ENCODE peak calls at places on chromosomes 4 and X, in six cellular contexts. One of them, this sample, is unnamed.

GRCh38 chr4:156242390-156242789 is 288.7 kb upstream of the CTSO start:
- DNase-seq in fibroblast of mammary gland: no peak
- DNase-seq in Calu3: no peak
- DNase-seq in osteoblast: no peak
- DNase-seq in mesothelial cell of epicardium: no peak
- DNase-seq in epithelial cell of esophagus: no peak
- DNase-seq in this sample: no peak

GRCh38 chr4:65007841-65008439 is 598.7 kb upstream of the TECRL start:
- DNase-seq in mesothelial cell of epicardium: no peak
- DNase-seq in epithelial cell of esophagus: peak
- DNase-seq in fibroblast of mammary gland: peak
- DNase-seq in osteoblast: peak
- DNase-seq in Calu3: peak
- DNase-seq in this sample: peak

GRCh38 chrX:3713937-3714434 is 537 bp upstream of the PRKX start:
- DNase-seq in osteoblast: no peak
- DNase-seq in fibroblast of mammary gland: no peak
- DNase-seq in Calu3: no peak
- DNase-seq in epithelial cell of esophagus: peak
- DNase-seq in mesothelial cell of epicardium: no peak
- DNase-seq in this sample: peak

GRCh38 chr4:175308236-175308635 is 390.1 kb downstream of the ADAM29 start:
- DNase-seq in Calu3: no peak
- DNase-seq in mesothelial cell of epicardium: no peak
- DNase-seq in fibroblast of mammary gland: peak
- DNase-seq in epithelial cell of esophagus: no peak
- DNase-seq in osteoblast: peak
- DNase-seq in this sample: no peak

GRCh38 chrX:45323387-45323786 is 122.7 kb upstream of the DIPK2B start:
- DNase-seq in osteoblast: no peak
- DNase-seq in Calu3: no peak
- DNase-seq in fibroblast of mammary gland: no peak
- DNase-seq in mesothelial cell of epicardium: no peak
- DNase-seq in epithelial cell of esophagus: peak
- DNase-seq in this sample: no peak

GRCh38 chrX:138191998-138192397 is 519.5 kb downstream of the FGF13 start:
- DNase-seq in fibroblast of mammary gland: peak
- DNase-seq in epithelial cell of esophagus: peak
- DNase-seq in osteoblast: no peak
- DNase-seq in Calu3: peak
- DNase-seq in mesothelial cell of epicardium: no peak
- DNase-seq in this sample: no peak

GRCh38 chr4:61693520-61693919 is 493.4 kb downstream of the ADGRL3 start:
- DNase-seq in fibroblast of mammary gland: no peak
- DNase-seq in mesothelial cell of epicardium: no peak
- DNase-seq in Calu3: no peak
- DNase-seq in epithelial cell of esophagus: no peak
- DNase-seq in osteoblast: no peak
- DNase-seq in this sample: no peak

GRCh38 chr4:181008164-181008563 is 1235.0 kb upstream of the TENM3 start:
- DNase-seq in Calu3: peak
- DNase-seq in fibroblast of mammary gland: peak
- DNase-seq in osteoblast: no peak
- DNase-seq in epithelial cell of esophagus: no peak
- DNase-seq in mesothelial cell of epicardium: no peak
- DNase-seq in this sample: no peak

GRCh38 chrX:111779582-111779981 is 96.4 kb upstream of the TRPC5OS start:
- DNase-seq in mesothelial cell of epicardium: no peak
- DNase-seq in epithelial cell of esophagus: peak
- DNase-seq in fibroblast of mammary gland: peak
- DNase-seq in osteoblast: no peak
- DNase-seq in Calu3: no peak
- DNase-seq in this sample: no peak

GRCh38 chr4:16067515-16067914 is 16.3 kb downstream of the PROM1 start:
- DNase-seq in fibroblast of mammary gland: peak
- DNase-seq in mesothelial cell of epicardium: no peak
- DNase-seq in osteoblast: no peak
- DNase-seq in epithelial cell of esophagus: no peak
- DNase-seq in Calu3: peak
- DNase-seq in this sample: no peak

GRCh38 chrX:94612140-94612539 is 938.1 kb downstream of the FAM133A start:
- DNase-seq in Calu3: no peak
- DNase-seq in epithelial cell of esophagus: no peak
- DNase-seq in mesothelial cell of epicardium: no peak
- DNase-seq in fibroblast of mammary gland: no peak
- DNase-seq in osteoblast: no peak
- DNase-seq in this sample: no peak

GRCh38 chr4:126661194-126661593 is 971.6 kb upstream of the INTU start:
- DNase-seq in osteoblast: no peak
- DNase-seq in mesothelial cell of epicardium: no peak
- DNase-seq in epithelial cell of esophagus: no peak
- DNase-seq in Calu3: no peak
- DNase-seq in fibroblast of mammary gland: no peak
- DNase-seq in this sample: no peak

GRCh38 chr4:112290341-112290740 is 4.6 kb upstream of the TIFA start:
- DNase-seq in fibroblast of mammary gland: no peak
- DNase-seq in osteoblast: no peak
- DNase-seq in Calu3: no peak
- DNase-seq in epithelial cell of esophagus: no peak
- DNase-seq in mesothelial cell of epicardium: no peak
- DNase-seq in this sample: peak

GRCh38 chr4:77818077-77818666 is 996 bp downstream of the CNOT6L start:
- DNase-seq in epithelial cell of esophagus: peak
- DNase-seq in osteoblast: peak
- DNase-seq in mesothelial cell of epicardium: peak
- DNase-seq in Calu3: peak
- DNase-seq in fibroblast of mammary gland: peak
- DNase-seq in this sample: peak

GRCh38 chrX:104172788-104173187 is 6.5 kb downstream of the FAM199X start:
- DNase-seq in Calu3: no peak
- DNase-seq in mesothelial cell of epicardium: no peak
- DNase-seq in osteoblast: no peak
- DNase-seq in epithelial cell of esophagus: no peak
- DNase-seq in fibroblast of mammary gland: no peak
- DNase-seq in this sample: no peak

DNA sequence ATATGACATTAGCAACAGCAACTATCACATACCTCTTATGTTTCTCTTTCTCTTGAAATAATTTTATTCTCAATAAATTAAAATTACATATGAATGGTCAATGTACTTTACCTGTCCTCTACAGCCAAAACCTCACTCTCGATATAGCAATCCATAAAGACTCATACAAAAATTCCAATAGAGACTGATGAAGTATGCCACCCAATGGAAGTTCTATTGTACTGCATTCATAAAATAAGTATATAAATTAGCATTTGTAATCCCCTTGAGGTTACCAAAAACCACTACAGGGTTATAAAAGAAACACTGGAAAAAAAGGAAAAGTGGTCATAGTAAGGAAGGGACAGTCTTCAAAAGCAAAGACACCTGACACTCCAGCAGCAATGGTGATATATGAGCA is 32.8 kb downstream of the CLDN2 start:
- DNase-seq in mesothelial cell of epicardium: no peak
- DNase-seq in epithelial cell of esophagus: peak
- DNase-seq in Calu3: no peak
- DNase-seq in fibroblast of mammary gland: peak
- DNase-seq in osteoblast: peak
- DNase-seq in this sample: no peak
- TF ChIP-seq CTCF in mesothelial cell of epicardium: peak
- TF ChIP-seq CTCF in epithelial cell of esophagus: peak
- TF ChIP-seq CTCF in Calu3: peak
- TF ChIP-seq CTCF in fibroblast of mammary gland: peak
- TF ChIP-seq CTCF in osteoblast: peak
- TF ChIP-seq CTCF in this sample: no peak

GRCh38 chrX:115895678-115896329 is 274.7 kb upstream of the AGTR2 start:
- DNase-seq in fibroblast of mammary gland: no peak
- DNase-seq in Calu3: no peak
- DNase-seq in osteoblast: peak
- DNase-seq in epithelial cell of esophagus: no peak
- DNase-seq in mesothelial cell of epicardium: no peak
- DNase-seq in this sample: peak

GRCh38 chrX:115896362-115896761 is 274.2 kb upstream of the AGTR2 start:
- DNase-seq in osteoblast: no peak
- DNase-seq in fibroblast of mammary gland: no peak
- DNase-seq in Calu3: no peak
- DNase-seq in mesothelial cell of epicardium: no peak
- DNase-seq in epithelial cell of esophagus: no peak
- DNase-seq in this sample: no peak

GRCh38 chrX:115897956-115898355 is 272.6 kb upstream of the AGTR2 start:
- DNase-seq in Calu3: no peak
- DNase-seq in epithelial cell of esophagus: no peak
- DNase-seq in mesothelial cell of epicardium: no peak
- DNase-seq in osteoblast: no peak
- DNase-seq in fibroblast of mammary gland: no peak
- DNase-seq in this sample: no peak

GRCh38 chrX:115900425-115900824 is 270.1 kb upstream of the AGTR2 start:
- DNase-seq in osteoblast: peak
- DNase-seq in fibroblast of mammary gland: no peak
- DNase-seq in epithelial cell of esophagus: no peak
- DNase-seq in Calu3: no peak
- DNase-seq in mesothelial cell of epicardium: no peak
- DNase-seq in this sample: peak

GRCh38 chrX:115898382-115899001 is 272.1 kb upstream of the AGTR2 start:
- DNase-seq in Calu3: no peak
- DNase-seq in epithelial cell of esophagus: no peak
- DNase-seq in osteoblast: peak
- DNase-seq in fibroblast of mammary gland: peak
- DNase-seq in mesothelial cell of epicardium: no peak
- DNase-seq in this sample: peak
- TF ChIP-seq CTCF in Calu3: no peak
- TF ChIP-seq CTCF in epithelial cell of esophagus: no peak
- TF ChIP-seq CTCF in osteoblast: peak
- TF ChIP-seq CTCF in fibroblast of mammary gland: peak
- TF ChIP-seq CTCF in mesothelial cell of epicardium: no peak
- TF ChIP-seq CTCF in this sample: no peak

GRCh38 chr4:76680934-76681333 is 217.0 kb downstream of the SOWAHB start:
- DNase-seq in epithelial cell of esophagus: no peak
- DNase-seq in fibroblast of mammary gland: no peak
- DNase-seq in mesothelial cell of epicardium: no peak
- DNase-seq in Calu3: no peak
- DNase-seq in osteoblast: no peak
- DNase-seq in this sample: no peak
- TF ChIP-seq CTCF in epithelial cell of esophagus: no peak
- TF ChIP-seq CTCF in fibroblast of mammary gland: no peak
- TF ChIP-seq CTCF in mesothelial cell of epicardium: no peak
- TF ChIP-seq CTCF in Calu3: no peak
- TF ChIP-seq CTCF in osteoblast: no peak
- TF ChIP-seq CTCF in this sample: no peak

GRCh38 chr4:119739796-119740195 is 111.2 kb upstream of the PDE5A start:
- DNase-seq in epithelial cell of esophagus: no peak
- DNase-seq in fibroblast of mammary gland: no peak
- DNase-seq in mesothelial cell of epicardium: no peak
- DNase-seq in osteoblast: no peak
- DNase-seq in Calu3: no peak
- DNase-seq in this sample: no peak

GRCh38 chr4:119733431-119733830 is 104.8 kb upstream of the PDE5A start:
- DNase-seq in Calu3: no peak
- DNase-seq in epithelial cell of esophagus: no peak
- DNase-seq in mesothelial cell of epicardium: no peak
- DNase-seq in fibroblast of mammary gland: no peak
- DNase-seq in osteoblast: no peak
- DNase-seq in this sample: no peak

GRCh38 chr4:119738901-119739300 is 110.3 kb upstream of the PDE5A start:
- DNase-seq in mesothelial cell of epicardium: no peak
- DNase-seq in Calu3: no peak
- DNase-seq in epithelial cell of esophagus: no peak
- DNase-seq in fibroblast of mammary gland: no peak
- DNase-seq in osteoblast: no peak
- DNase-seq in this sample: no peak

GRCh38 chr4:119735136-119735770 is 106.6 kb upstream of the PDE5A start:
- DNase-seq in Calu3: no peak
- DNase-seq in fibroblast of mammary gland: peak
- DNase-seq in mesothelial cell of epicardium: no peak
- DNase-seq in osteoblast: peak
- DNase-seq in epithelial cell of esophagus: peak
- DNase-seq in this sample: no peak

GRCh38 chr4:119736559-119736958 is 108.0 kb upstream of the PDE5A start:
- DNase-seq in mesothelial cell of epicardium: no peak
- DNase-seq in osteoblast: no peak
- DNase-seq in fibroblast of mammary gland: no peak
- DNase-seq in epithelial cell of esophagus: no peak
- DNase-seq in Calu3: no peak
- DNase-seq in this sample: no peak
- TF ChIP-seq CTCF in mesothelial cell of epicardium: no peak
- TF ChIP-seq CTCF in osteoblast: no peak
- TF ChIP-seq CTCF in fibroblast of mammary gland: no peak
- TF ChIP-seq CTCF in epithelial cell of esophagus: no peak
- TF ChIP-seq CTCF in Calu3: no peak
- TF ChIP-seq CTCF in this sample: no peak

GRCh38 chrX:12792711-12793110 is 1.5 kb downstream of the PRPS2 start:
- DNase-seq in mesothelial cell of epicardium: no peak
- DNase-seq in Calu3: no peak
- DNase-seq in epithelial cell of esophagus: no peak
- DNase-seq in fibroblast of mammary gland: no peak
- DNase-seq in osteoblast: no peak
- DNase-seq in this sample: no peak

GRCh38 chrX:12790878-12791252 is 347 bp upstream of the PRPS2 start:
- DNase-seq in Calu3: no peak
- DNase-seq in mesothelial cell of epicardium: no peak
- DNase-seq in epithelial cell of esophagus: no peak
- DNase-seq in fibroblast of mammary gland: no peak
- DNase-seq in osteoblast: no peak
- DNase-seq in this sample: no peak

GRCh38 chrX:12788645-12789044 is 2.6 kb upstream of the PRPS2 start:
- DNase-seq in mesothelial cell of epicardium: no peak
- DNase-seq in osteoblast: no peak
- DNase-seq in fibroblast of mammary gland: no peak
- DNase-seq in Calu3: no peak
- DNase-seq in epithelial cell of esophagus: no peak
- DNase-seq in this sample: no peak

GRCh38 chrX:12789976-12790375 is 1.2 kb upstream of the PRPS2 start:
- DNase-seq in mesothelial cell of epicardium: no peak
- DNase-seq in fibroblast of mammary gland: no peak
- DNase-seq in epithelial cell of esophagus: no peak
- DNase-seq in osteoblast: no peak
- DNase-seq in Calu3: no peak
- DNase-seq in this sample: no peak

GRCh38 chrX:12791253-12792228 is at the start of gene PRPS2:
- DNase-seq in osteoblast: peak
- DNase-seq in epithelial cell of esophagus: peak
- DNase-seq in fibroblast of mammary gland: peak
- DNase-seq in Calu3: peak
- DNase-seq in mesothelial cell of epicardium: peak
- DNase-seq in this sample: peak
- TF ChIP-seq CTCF in osteoblast: no peak
- TF ChIP-seq CTCF in epithelial cell of esophagus: no peak
- TF ChIP-seq CTCF in fibroblast of mammary gland: no peak
- TF ChIP-seq CTCF in Calu3: no peak
- TF ChIP-seq CTCF in mesothelial cell of epicardium: no peak
- TF ChIP-seq CTCF in this sample: no peak

This sample was measured in GM20000.